ENCODE peak calls at places on chromosome 11, in five cellular contexts. K is aorta, C is body of pancreas, E is transverse colon, G is endothelial cell of umbilical vein. N is an unnamed sample. For H3K4me1 and H3K27me3, the result is how much of the 10 kb centered on the place peaks cover.

GRCh38 chr11:111450480-111451320 is 61.5 kb downstream of the BTG4 start:
- DNase-seq in K (no peak), C (no peak), E (no peak), G (no peak), N (no peak)

GRCh38 chr11:105786766-105787165 is 176.9 kb downstream of the GRIA4 start:
- DNase-seq in K (no peak), C (no peak), E (no peak), G (no peak), N (no peak)

GRCh38 chr11:77081976-77082836 is 15.4 kb downstream of the CAPN5 start:
- DNase-seq in K (peak), C (no peak), E (peak), G (no peak), N (no peak)

GRCh38 chr11:76999597-76999996 is 34.6 kb upstream of the B3GNT6 start:
- DNase-seq in K (no peak), C (no peak), E (no peak), G (no peak), N (peak)

GRCh38 chr11:31240340-31240904 is 129.1 kb downstream of the DCDC1 start:
- DNase-seq in K (no peak), C (peak), E (no peak), G (peak), N (peak)

GRCh38 chr11:119432484-119433368 is 9.8 kb upstream of the THY1 start:
- DNase-seq in K (no peak), C (peak), E (no peak), G (no peak), N (no peak)

GRCh38 chr11:95912902-95913560 is 10.9 kb downstream of the MTMR2 start:
- DNase-seq in K (no peak), C (no peak), E (no peak), G (no peak), N (no peak)

GRCh38 chr11:66462911-66463310 is 3.8 kb upstream of the PELI3 start:
- DNase-seq in K (no peak), C (no peak), E (no peak), G (no peak), N (no peak)

GRCh38 chr11:74409633-74410032 is 11.4 kb upstream of the PGM2L1 start:
- DNase-seq in K (no peak), C (no peak), E (no peak), G (no peak), N (no peak)

GRCh38 chr11:77142091-77142975 is 14.3 kb downstream of the MYO7A start:
- DNase-seq in K (no peak), C (no peak), E (no peak), G (no peak), N (peak)

GRCh38 chr11:19525276-19525675 is 187.4 kb upstream of the NAV2 start:
- DNase-seq in K (no peak), C (no peak), E (no peak), G (no peak), N (no peak)

GRCh38 chr11:130783322-130783721 is 133.0 kb downstream of the SNX19 start:
- DNase-seq in K (no peak), C (no peak), E (no peak), G (no peak), N (no peak)

GRCh38 chr11:77171885-77172665 is 44.0 kb downstream of the MYO7A start:
- DNase-seq in K (no peak), C (no peak), E (no peak), G (no peak), N (no peak)

DNA sequence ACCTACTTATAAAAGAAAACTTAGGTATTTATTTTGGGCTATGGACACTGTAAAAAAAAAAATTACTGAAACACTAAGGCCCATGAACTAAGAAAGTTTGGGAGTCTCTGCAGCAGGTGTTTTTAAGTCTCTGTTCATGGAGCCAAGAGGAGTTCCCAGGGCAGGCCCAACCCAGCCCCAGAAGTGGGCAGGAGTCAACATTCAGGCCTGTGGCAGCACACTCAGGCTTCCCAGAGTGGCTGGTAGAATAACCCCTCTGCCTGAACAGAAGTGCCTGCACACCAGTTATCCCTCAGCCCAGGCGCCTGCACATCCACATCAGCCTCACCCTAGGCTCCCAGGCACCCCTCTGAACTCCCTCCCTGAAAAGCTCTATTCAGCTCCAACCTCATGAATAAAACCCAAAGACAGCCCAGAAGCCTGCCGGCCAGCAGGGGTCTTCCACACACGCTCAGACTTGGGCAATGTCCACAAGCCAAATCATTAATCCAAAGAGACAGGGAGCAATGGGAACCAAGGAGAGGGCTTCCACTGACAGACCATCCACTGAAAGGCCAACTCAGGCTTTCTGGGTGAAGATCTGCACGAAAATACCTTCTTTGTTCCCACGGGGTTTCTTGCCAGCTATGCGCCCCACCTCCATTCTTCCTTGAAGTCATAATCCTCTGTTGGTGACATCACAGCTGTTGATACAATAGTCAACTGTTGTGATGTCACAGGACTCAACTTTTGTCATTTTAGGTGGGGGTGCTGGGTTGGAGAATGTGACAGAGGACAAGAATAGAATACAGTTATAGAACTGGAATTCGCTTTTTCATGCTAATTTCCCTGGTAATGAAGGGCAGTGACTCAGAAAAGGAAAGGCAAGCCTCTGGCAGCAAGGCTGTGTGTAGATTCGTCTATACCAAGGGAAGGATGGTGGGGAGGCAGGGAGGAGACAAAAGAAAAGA is 83.7 kb downstream of the RPL27A start:
- DNase-seq in K (no peak), C (no peak), E (no peak), G (no peak), N (no peak)
- H3K27ac ChIP-seq in K (no peak), C (peak), E (peak), G (no peak), N (peak)

GRCh38 chr11:64711944-64712306 is 11.1 kb downstream of the NRXN2 start:
- DNase-seq in K (no peak), C (no peak), E (no peak), G (no peak), N (no peak)

GRCh38 chr11:64713031-64713780 is 9.8 kb downstream of the NRXN2 start:
- DNase-seq in K (no peak), C (peak), E (peak), G (peak), N (peak)

GRCh38 chr11:64712430-64713030 is 10.5 kb downstream of the NRXN2 start:
- DNase-seq in K (no peak), C (no peak), E (no peak), G (no peak), N (no peak)

GRCh38 chr11:64714664-64715063 is 8.3 kb downstream of the NRXN2 start:
- DNase-seq in K (no peak), C (no peak), E (no peak), G (no peak), N (no peak)

DNA sequence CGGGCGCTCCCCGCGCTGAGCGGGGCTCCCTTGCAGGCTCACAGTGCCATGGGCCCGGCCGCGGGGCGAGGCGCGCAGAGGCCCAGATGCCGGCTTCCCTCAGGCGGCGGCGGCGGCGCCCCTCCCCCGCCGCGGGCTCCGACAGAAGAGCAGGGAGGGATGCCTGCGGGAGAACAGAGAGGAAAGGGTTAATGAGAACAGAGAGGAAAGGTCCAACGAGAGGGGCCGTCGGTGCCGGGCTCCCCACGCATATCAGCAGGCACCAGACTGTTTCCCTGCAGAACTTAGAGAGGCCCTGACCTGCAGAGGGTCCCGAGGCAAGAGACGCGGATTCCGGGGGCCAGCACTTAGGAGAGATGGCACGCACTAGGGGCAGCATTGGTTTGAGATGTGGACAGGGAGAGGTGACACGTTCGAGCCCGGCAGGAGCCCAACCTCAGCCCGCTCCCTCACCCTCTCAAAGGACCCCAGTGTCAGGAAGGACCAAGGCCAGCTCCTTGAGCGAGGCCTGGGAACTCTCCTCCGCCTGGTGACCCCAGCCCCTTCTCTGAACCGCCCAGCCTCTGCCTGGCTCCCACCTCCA is 9.1 kb downstream of the NRXN2 start:
- DNase-seq in K (no peak), C (no peak), E (no peak), G (no peak), N (no peak)
- H3K4me1 ChIP-seq in K (under half), C (under half), E (under half), G (under half), N (under half)

GRCh38 chr11:127103586-127104388 is 103.2 kb upstream of the KIRREL3 start:
- DNase-seq in K (no peak), C (peak), E (no peak), G (no peak), N (peak)

GRCh38 chr11:127098684-127099083 is 98.1 kb upstream of the KIRREL3 start:
- DNase-seq in K (no peak), C (no peak), E (no peak), G (no peak), N (no peak)
- H3K27me3 ChIP-seq in K (under half), C (under half), E (under half), G (under half), N (under half)

GRCh38 chr11:23423656-23424055 is 563.4 kb upstream of the CCDC179 start:
- DNase-seq in K (no peak), C (no peak), E (no peak), G (no peak), N (no peak)

GRCh38 chr11:23423119-23423518 is 562.8 kb upstream of the CCDC179 start:
- DNase-seq in K (no peak), C (no peak), E (no peak), G (no peak), N (no peak)

DNA sequence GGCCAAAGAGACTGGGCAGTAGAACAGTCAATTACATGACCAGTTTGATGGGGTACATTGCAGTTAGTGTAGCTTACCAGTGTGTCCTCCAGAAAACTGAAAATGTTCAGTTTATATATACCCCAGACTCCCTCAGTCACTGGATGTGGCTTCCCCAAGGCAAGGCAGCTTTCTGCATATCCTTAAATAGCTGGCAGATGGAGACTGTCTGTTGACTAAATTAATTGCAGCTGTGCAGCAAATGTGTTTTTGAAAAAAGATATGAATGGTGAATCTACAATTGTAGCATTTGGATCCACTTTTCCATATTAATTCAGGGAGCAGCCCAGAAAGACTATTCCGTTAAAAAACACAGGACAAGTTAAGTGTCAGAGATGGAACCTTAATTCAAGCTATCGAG is 565.1 kb upstream of the CCDC179 start:
- DNase-seq in K (no peak), C (no peak), E (no peak), G (no peak), N (no peak)
- H3K27ac ChIP-seq in K (no peak), C (no peak), E (no peak), G (no peak), N (no peak)

GRCh38 chr11:121341609-121342008 is 49.0 kb downstream of the SC5D start:
- DNase-seq in K (no peak), C (no peak), E (peak), G (no peak), N (peak)
- H3K4me1 ChIP-seq in K (under half), C (under half), E (under half), G (under half), N (under half)

DNA sequence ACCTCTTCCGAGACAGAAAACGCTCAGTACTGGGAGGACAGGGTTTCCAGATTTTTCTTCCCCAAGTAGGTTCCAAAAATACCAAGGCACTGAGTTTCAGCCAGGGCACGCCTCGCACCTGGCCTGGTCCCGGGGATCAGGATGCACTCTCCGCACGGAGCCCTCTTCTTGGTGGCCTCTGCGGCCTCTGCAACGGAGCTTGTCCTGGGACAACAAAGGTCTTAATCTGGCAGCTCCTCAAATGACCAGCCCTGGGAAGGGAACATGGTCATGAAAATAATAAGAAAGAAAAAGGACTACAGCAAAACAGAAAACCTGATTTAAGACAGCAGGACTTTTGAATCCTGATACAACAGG is 22.1 kb upstream of the KRTAP5-6 start:
- DNase-seq in K (peak), C (no peak), E (no peak), G (no peak), N (no peak)
- H3K27me3 ChIP-seq in K (under half), C (under half), E (half or more), G (under half), N (under half)

DNA sequence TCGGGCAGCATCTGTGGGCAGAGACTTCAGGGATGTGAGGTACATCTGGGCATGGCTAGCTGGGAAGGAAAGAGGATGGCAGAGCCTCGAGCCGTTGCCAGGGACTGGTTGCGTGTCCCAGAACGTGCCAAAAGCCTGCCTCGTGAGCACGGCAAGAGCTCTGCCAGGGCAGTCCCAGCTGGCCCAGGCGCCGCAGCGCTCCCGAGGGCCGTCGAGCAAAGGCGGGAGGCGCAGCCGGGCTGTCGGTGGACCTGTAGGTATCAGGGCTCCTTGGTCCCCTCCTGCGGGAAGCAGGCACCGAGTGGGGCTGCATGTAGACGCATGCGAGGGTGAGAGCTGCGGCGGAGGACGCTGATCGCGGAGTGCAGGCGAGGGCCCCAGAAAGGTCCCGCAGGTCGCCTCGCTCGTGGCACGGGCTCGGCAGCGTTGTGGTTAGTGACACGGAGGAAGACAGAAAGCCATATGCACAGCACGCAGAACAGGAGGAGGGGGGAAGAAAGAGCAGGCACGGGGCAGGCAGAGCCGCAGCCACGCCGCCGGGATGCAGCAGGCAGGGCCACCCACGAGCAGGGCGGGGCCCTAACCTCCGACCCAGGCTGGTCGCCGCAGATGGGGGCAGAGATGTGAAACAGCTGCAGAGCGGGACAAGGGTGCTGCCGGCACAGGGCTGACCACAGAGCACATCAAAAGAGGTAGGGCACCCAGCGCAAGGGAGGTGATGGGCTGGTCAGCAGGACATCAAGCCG is 18.0 kb downstream of the LSP1 start:
- DNase-seq in K (peak), C (peak), E (no peak), G (no peak), N (no peak)
- H3K27ac ChIP-seq in K (no peak), C (no peak), E (peak), G (no peak), N (peak)

N was measured in small intestine.